ENCODE peak calls at places on chromosome X, in ten cellular contexts. S, B, A, G, Y, J, I, O, D and N are unnamed samples.
A peak's percentile ranks its signal among the peaks of the same experiment; 100 is the strongest.

GRCh38 chrX:105564536-105564935 is 257.8 kb upstream of the NRK start:
- DNase-seq in J (peak; percentile 4), I (no peak), A (no peak), B (peak; percentile 89), Y (peak; percentile 75), O (peak; percentile 86), D (peak; percentile 42), G (peak; percentile 89), S (no peak), N (peak; percentile 69)

GRCh38 chrX:71214604-71215334 is 8.3 kb upstream of the GJB1 start:
- DNase-seq in B (no peak), D (no peak), Y (no peak), I (no peak), J (no peak), S (no peak), G (no peak), A (no peak), O (no peak), N (no peak)

GRCh38 chrX:148593987-148594386 is 93.6 kb downstream of the AFF2 start:
- DNase-seq in B (no peak), A (no peak), G (no peak), Y (no peak), D (no peak), O (no peak), S (no peak), J (no peak), I (no peak), N (no peak)

GRCh38 chrX:2502668-2503519 is 2.1 kb upstream of the DHRSX start:
- DNase-seq in A (no peak), I (no peak), Y (peak; percentile 28), J (no peak), S (no peak), D (peak; percentile 47), B (no peak), O (peak; percentile 25), G (peak; percentile 10), N (peak; percentile 29)

GRCh38 chrX:77293331-77293995 is 153.7 kb upstream of the FGF16 start:
- DNase-seq in D (no peak), B (no peak), Y (no peak), I (no peak), G (no peak), S (no peak), O (no peak), A (no peak), J (no peak), N (no peak)

GRCh38 chrX:29948653-29949052 is 266.7 kb upstream of the MAGEB2 start:
- DNase-seq in S (no peak), J (no peak), O (peak; percentile 74), D (peak; percentile 8), A (no peak), I (no peak), B (peak; percentile 7), G (peak; percentile 37), Y (no peak), N (peak; percentile 0)

GRCh38 chrX:19005909-19006308 is 22.0 kb upstream of the PHKA2 start:
- DNase-seq in S (no peak), O (no peak), Y (no peak), I (no peak), A (peak; percentile 12), G (no peak), D (no peak), B (no peak), J (no peak), N (peak; percentile 13)

GRCh38 chrX:55867254-55867653 is 149.7 kb downstream of the RRAGB start:
- DNase-seq in O (peak; percentile 32), G (peak; percentile 1), J (no peak), Y (peak; percentile 51), S (no peak), B (peak; percentile 2), I (no peak), A (peak; percentile 81), D (peak; percentile 0), N (peak; percentile 42)

GRCh38 chrX:3548743-3549441 is 164.6 kb downstream of the PRKX start:
- DNase-seq in S (no peak), I (no peak), J (no peak), G (peak; percentile 62), B (peak; percentile 72), D (peak; percentile 89), Y (peak; percentile 41), O (peak; percentile 84), A (no peak), N (peak; percentile 43)

GRCh38 chrX:11427082-11428033 is 134.1 kb downstream of the AMELX start:
- DNase-seq in Y (no peak), B (no peak), O (peak; percentile 46), G (no peak), A (peak; percentile 62), J (no peak), D (peak; percentile 59), S (peak; percentile 61), I (peak; percentile 58), N (no peak)

GRCh38 chrX:17009856-17010650 is 63.6 kb downstream of the REPS2 start:
- DNase-seq in B (no peak), Y (no peak), G (no peak), O (no peak), J (no peak), I (no peak), D (no peak), A (no peak), S (no peak), N (no peak)

GRCh38 chrX:70134116-70134477 is 850 bp downstream of the IGBP1 start:
- DNase-seq in S (no peak), D (peak; percentile 52), B (peak; percentile 1), I (no peak), J (no peak), G (no peak), A (no peak), O (peak; percentile 45), Y (no peak), N (peak; percentile 10)

GRCh38 chrX:39905475-39905889 is 192.3 kb downstream of the BCOR start:
- DNase-seq in G (no peak), S (no peak), Y (no peak), I (no peak), A (no peak), B (no peak), J (no peak), O (no peak), D (no peak), N (no peak)

GRCh38 chrX:7109838-7110793 is 37.4 kb upstream of the STS start:
- DNase-seq in I (no peak), Y (no peak), A (peak; percentile 66), D (no peak), J (no peak), S (no peak), B (no peak), O (no peak), G (no peak), N (no peak)

DNA sequence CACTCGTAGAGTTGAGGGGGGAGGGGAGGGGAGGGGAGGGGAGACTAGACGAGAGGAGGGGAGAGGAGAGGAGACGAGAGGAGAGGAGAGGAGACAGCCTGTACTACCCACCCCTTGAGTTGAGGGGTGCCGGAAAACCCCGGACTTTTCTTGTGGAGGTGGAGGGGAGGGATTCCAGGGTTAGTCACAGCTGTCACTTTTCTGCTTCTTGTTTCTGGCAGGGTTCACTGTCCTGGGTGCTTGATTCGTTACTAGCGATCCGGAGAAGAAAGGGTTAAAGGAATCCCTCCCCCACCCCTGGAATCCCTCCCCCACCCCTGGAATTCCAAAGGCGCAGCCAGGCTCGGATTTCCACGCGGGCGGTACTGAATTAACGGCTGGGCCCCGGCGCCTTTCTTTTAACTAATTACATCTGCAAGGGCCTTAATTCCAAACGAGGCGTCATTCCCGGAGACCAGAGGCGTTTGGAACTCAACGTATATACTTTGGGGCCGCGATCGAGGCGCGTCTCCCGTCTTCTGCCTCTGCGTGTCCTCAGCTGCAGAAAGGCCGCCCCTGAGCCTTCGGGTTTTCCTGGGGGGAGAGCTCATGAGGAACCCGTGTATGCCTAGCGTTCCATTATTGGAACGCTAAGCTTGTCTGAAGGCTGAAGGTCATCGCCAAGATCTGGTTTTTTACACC is 20.1 kb upstream of the CSF2RA start:
- DNase-seq in Y (no peak), O (no peak), B (no peak), G (no peak), D (peak; percentile 18), I (no peak), S (peak; percentile 49), A (peak; percentile 52), J (no peak), N (no peak)
- H3K4me3 ChIP-seq in Y (no peak overlapping the region), O (no peak overlapping the region), B (no peak overlapping the region), G (no peak overlapping the region), D (no peak overlapping the region), I (no peak overlapping the region), S (peak overlapping the region; percentile 27), A (no peak overlapping the region), J (peak overlapping the region; percentile 28), N (no peak overlapping the region)

GRCh38 chrX:14872355-14872754 is 514 bp downstream of the FANCB start:
- DNase-seq in A (peak; percentile 4), S (no peak), G (no peak), B (no peak), I (no peak), O (no peak), Y (no peak), J (no peak), D (no peak), N (no peak)
- H3K4me3 ChIP-seq in A (peak overlapping the region; percentile 89), S (peak overlapping the region; percentile 72), G (peak overlapping the region; percentile 81), B (peak overlapping the region; percentile 64), I (peak overlapping the region; percentile 79), O (peak overlapping the region; percentile 73), Y (peak overlapping the region; percentile 58), J (peak overlapping the region; percentile 65), D (peak overlapping the region; percentile 84), N (peak overlapping the region; percentile 69)

DNA sequence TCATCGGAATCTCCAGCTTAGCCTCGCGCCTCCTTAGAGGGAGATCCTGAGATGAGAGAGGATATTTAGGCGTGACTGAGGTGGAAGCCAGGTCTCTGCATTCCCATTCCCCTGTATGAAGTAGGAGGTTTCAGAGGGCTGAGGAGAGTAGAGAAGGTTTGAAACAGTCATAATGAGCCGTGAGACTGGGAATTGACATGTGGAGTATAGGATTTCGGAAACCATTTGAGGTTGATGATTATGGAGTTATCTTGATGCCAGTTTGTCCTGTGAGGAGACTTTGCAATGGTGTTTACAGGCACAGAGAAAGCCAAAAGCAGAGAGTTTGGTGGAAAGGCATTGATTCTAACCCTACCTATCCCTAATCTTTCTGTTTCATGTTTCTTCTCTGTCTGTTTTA is 2.0 kb downstream of the CHST7 start:
- DNase-seq in D (no peak), I (no peak), J (no peak), B (no peak), Y (no peak), S (no peak), O (no peak), A (no peak), G (no peak), N (peak; percentile 4)
- H3K4me3 ChIP-seq in D (peak overlapping the region; percentile 68), I (peak overlapping the region; percentile 66), J (peak overlapping the region; percentile 44), B (peak overlapping the region; percentile 40), Y (no peak overlapping the region), S (peak overlapping the region; percentile 63), O (peak overlapping the region; percentile 63), A (peak overlapping the region; percentile 56), G (peak overlapping the region; percentile 62), N (no peak overlapping the region)

DNA sequence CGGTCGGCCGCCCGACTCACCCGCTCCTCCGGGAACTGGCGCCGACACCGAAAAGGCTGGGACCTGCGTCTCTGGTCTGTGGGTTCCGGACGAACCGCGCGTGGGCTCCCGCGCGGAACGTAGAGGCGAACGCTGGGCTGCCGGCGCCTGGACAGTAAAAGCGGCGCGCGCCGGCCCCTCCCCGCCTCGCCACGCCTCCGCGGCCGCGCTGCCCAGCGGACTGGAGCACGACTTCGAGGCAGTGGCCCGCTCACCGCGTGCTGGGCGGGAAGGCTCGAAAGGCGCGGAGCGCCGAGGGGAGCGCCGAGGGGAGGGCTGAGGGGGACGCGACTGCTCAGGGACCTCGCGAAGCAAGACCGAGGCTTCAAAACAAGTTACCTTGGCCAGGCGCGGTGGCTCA is at the start of gene TAF7L:
- DNase-seq in A (no peak), Y (no peak), S (no peak), G (no peak), J (no peak), O (peak; percentile 9), D (peak; percentile 29), B (peak; percentile 3), I (no peak), N (peak; percentile 1)
- H3K4me3 ChIP-seq in A (no peak within 1 kb of the TSS), Y (peak within 1 kb of the TSS; percentile 1), S (peak within 1 kb of the TSS; percentile 14), G (peak within 1 kb of the TSS; percentile 10), J (peak within 1 kb of the TSS; percentile 7), O (peak within 1 kb of the TSS; percentile 44), D (peak within 1 kb of the TSS; percentile 65), B (no peak within 1 kb of the TSS), I (peak within 1 kb of the TSS; percentile 36), N (no peak within 1 kb of the TSS)